ENCODE peak calls at places on chromosomes 16 and 17, in nine cellular contexts. One of them, this sample, is unnamed.

GRCh38 chr16:66070140-66070887 is 296.2 kb upstream of the CDH5 start:
- DNase-seq in AG08395: peak; percentile 31
- DNase-seq in ureter: peak; percentile 85
- DNase-seq in Calu3: no peak
- DNase-seq in astrocyte of the spinal cord: peak; percentile 33
- DNase-seq in fibroblast of the aortic adventitia: peak; percentile 93
- DNase-seq in stimulated activated CD4-positive, alpha-beta T cell treated with anti-CD3 and anti-CD28 coated beads, TNF-alpha, amount 100 ng/mL, for 4 hours: no peak
- DNase-seq in activated effector memory CD4-positive, alpha-beta T cell treated with anti-CD3 and anti-CD28 coated beads, Interleukin-2, amount 50 U/mL, for 16 hours: no peak
- DNase-seq in aorta: no peak
- DNase-seq in this sample: no peak

GRCh38 chr17:79280822-79281572 is 206.4 kb downstream of the ENGASE start:
- DNase-seq in AG08395: no peak
- DNase-seq in ureter: no peak
- DNase-seq in Calu3: no peak
- DNase-seq in astrocyte of the spinal cord: no peak
- DNase-seq in fibroblast of the aortic adventitia: no peak
- DNase-seq in stimulated activated CD4-positive, alpha-beta T cell treated with anti-CD3 and anti-CD28 coated beads, TNF-alpha, amount 100 ng/mL, for 4 hours: no peak
- DNase-seq in activated effector memory CD4-positive, alpha-beta T cell treated with anti-CD3 and anti-CD28 coated beads, Interleukin-2, amount 50 U/mL, for 16 hours: no peak
- DNase-seq in aorta: no peak
- DNase-seq in this sample: no peak

GRCh38 chr17:33889079-33889478 is 366.0 kb upstream of the CCL2 start:
- DNase-seq in AG08395: no peak
- DNase-seq in ureter: no peak
- DNase-seq in Calu3: no peak
- DNase-seq in astrocyte of the spinal cord: no peak
- DNase-seq in fibroblast of the aortic adventitia: no peak
- DNase-seq in stimulated activated CD4-positive, alpha-beta T cell treated with anti-CD3 and anti-CD28 coated beads, TNF-alpha, amount 100 ng/mL, for 4 hours: no peak
- DNase-seq in activated effector memory CD4-positive, alpha-beta T cell treated with anti-CD3 and anti-CD28 coated beads, Interleukin-2, amount 50 U/mL, for 16 hours: no peak
- DNase-seq in aorta: no peak
- DNase-seq in this sample: no peak

GRCh38 chr16:7910116-7910515 is 577.5 kb downstream of the RBFOX1 start:
- DNase-seq in AG08395: no peak
- DNase-seq in ureter: no peak
- DNase-seq in Calu3: no peak
- DNase-seq in astrocyte of the spinal cord: no peak
- DNase-seq in fibroblast of the aortic adventitia: no peak
- DNase-seq in stimulated activated CD4-positive, alpha-beta T cell treated with anti-CD3 and anti-CD28 coated beads, TNF-alpha, amount 100 ng/mL, for 4 hours: no peak
- DNase-seq in activated effector memory CD4-positive, alpha-beta T cell treated with anti-CD3 and anti-CD28 coated beads, Interleukin-2, amount 50 U/mL, for 16 hours: no peak
- DNase-seq in aorta: no peak
- DNase-seq in this sample: no peak

GRCh38 chr16:12898556-12898955 is 2.8 kb upstream of the SHISA9 start:
- DNase-seq in AG08395: no peak
- DNase-seq in ureter: no peak
- DNase-seq in Calu3: no peak
- DNase-seq in astrocyte of the spinal cord: no peak
- DNase-seq in fibroblast of the aortic adventitia: no peak
- DNase-seq in stimulated activated CD4-positive, alpha-beta T cell treated with anti-CD3 and anti-CD28 coated beads, TNF-alpha, amount 100 ng/mL, for 4 hours: no peak
- DNase-seq in activated effector memory CD4-positive, alpha-beta T cell treated with anti-CD3 and anti-CD28 coated beads, Interleukin-2, amount 50 U/mL, for 16 hours: no peak
- DNase-seq in aorta: no peak
- DNase-seq in this sample: no peak

GRCh38 chr17:10316986-10317834 is 55.6 kb downstream of the MYH13 start:
- DNase-seq in AG08395: peak; percentile 72
- DNase-seq in ureter: peak; percentile 58
- DNase-seq in Calu3: no peak
- DNase-seq in astrocyte of the spinal cord: peak; percentile 3
- DNase-seq in fibroblast of the aortic adventitia: peak; percentile 54
- DNase-seq in stimulated activated CD4-positive, alpha-beta T cell treated with anti-CD3 and anti-CD28 coated beads, TNF-alpha, amount 100 ng/mL, for 4 hours: no peak
- DNase-seq in activated effector memory CD4-positive, alpha-beta T cell treated with anti-CD3 and anti-CD28 coated beads, Interleukin-2, amount 50 U/mL, for 16 hours: no peak
- DNase-seq in aorta: peak; percentile 87
- DNase-seq in this sample: peak; percentile 17

GRCh38 chr16:30958164-30959083 is 870 bp downstream of the SETD1A start:
- DNase-seq in AG08395: no peak
- DNase-seq in ureter: peak; percentile 59
- DNase-seq in Calu3: peak; percentile 76
- DNase-seq in astrocyte of the spinal cord: peak; percentile 40
- DNase-seq in fibroblast of the aortic adventitia: peak; percentile 48
- DNase-seq in stimulated activated CD4-positive, alpha-beta T cell treated with anti-CD3 and anti-CD28 coated beads, TNF-alpha, amount 100 ng/mL, for 4 hours: no peak
- DNase-seq in activated effector memory CD4-positive, alpha-beta T cell treated with anti-CD3 and anti-CD28 coated beads, Interleukin-2, amount 50 U/mL, for 16 hours: no peak
- DNase-seq in aorta: peak; percentile 88
- DNase-seq in this sample: peak; percentile 48

GRCh38 chr17:7460850-7461660 is 16.2 kb downstream of the CHRNB1 start:
- DNase-seq in AG08395: no peak
- DNase-seq in ureter: no peak
- DNase-seq in Calu3: no peak
- DNase-seq in astrocyte of the spinal cord: no peak
- DNase-seq in fibroblast of the aortic adventitia: no peak
- DNase-seq in stimulated activated CD4-positive, alpha-beta T cell treated with anti-CD3 and anti-CD28 coated beads, TNF-alpha, amount 100 ng/mL, for 4 hours: no peak
- DNase-seq in activated effector memory CD4-positive, alpha-beta T cell treated with anti-CD3 and anti-CD28 coated beads, Interleukin-2, amount 50 U/mL, for 16 hours: no peak
- DNase-seq in aorta: no peak
- DNase-seq in this sample: no peak

GRCh38 chr17:75152971-75153853 is 1.1 kb downstream of the JPT1 start:
- DNase-seq in AG08395: peak; percentile 29
- DNase-seq in ureter: no peak
- DNase-seq in Calu3: peak; percentile 58
- DNase-seq in astrocyte of the spinal cord: peak; percentile 29
- DNase-seq in fibroblast of the aortic adventitia: no peak
- DNase-seq in stimulated activated CD4-positive, alpha-beta T cell treated with anti-CD3 and anti-CD28 coated beads, TNF-alpha, amount 100 ng/mL, for 4 hours: no peak
- DNase-seq in activated effector memory CD4-positive, alpha-beta T cell treated with anti-CD3 and anti-CD28 coated beads, Interleukin-2, amount 50 U/mL, for 16 hours: peak; percentile 74
- DNase-seq in aorta: peak; percentile 53
- DNase-seq in this sample: no peak

GRCh38 chr16:49838361-49838638 is 17.6 kb downstream of the ZNF423 start:
- DNase-seq in AG08395: no peak
- DNase-seq in ureter: no peak
- DNase-seq in Calu3: no peak
- DNase-seq in astrocyte of the spinal cord: no peak
- DNase-seq in fibroblast of the aortic adventitia: no peak
- DNase-seq in stimulated activated CD4-positive, alpha-beta T cell treated with anti-CD3 and anti-CD28 coated beads, TNF-alpha, amount 100 ng/mL, for 4 hours: no peak
- DNase-seq in activated effector memory CD4-positive, alpha-beta T cell treated with anti-CD3 and anti-CD28 coated beads, Interleukin-2, amount 50 U/mL, for 16 hours: no peak
- DNase-seq in aorta: no peak
- DNase-seq in this sample: no peak

GRCh38 chr17:81249233-81250040 is 10.3 kb downstream of the NDUFAF8 start:
- DNase-seq in AG08395: no peak
- DNase-seq in ureter: no peak
- DNase-seq in Calu3: no peak
- DNase-seq in astrocyte of the spinal cord: no peak
- DNase-seq in fibroblast of the aortic adventitia: no peak
- DNase-seq in stimulated activated CD4-positive, alpha-beta T cell treated with anti-CD3 and anti-CD28 coated beads, TNF-alpha, amount 100 ng/mL, for 4 hours: no peak
- DNase-seq in activated effector memory CD4-positive, alpha-beta T cell treated with anti-CD3 and anti-CD28 coated beads, Interleukin-2, amount 50 U/mL, for 16 hours: no peak
- DNase-seq in aorta: no peak
- DNase-seq in this sample: no peak

GRCh38 chr16:24589997-24590396 is 50.6 kb downstream of the RBBP6 start:
- DNase-seq in AG08395: no peak
- DNase-seq in ureter: no peak
- DNase-seq in Calu3: no peak
- DNase-seq in astrocyte of the spinal cord: no peak
- DNase-seq in fibroblast of the aortic adventitia: no peak
- DNase-seq in stimulated activated CD4-positive, alpha-beta T cell treated with anti-CD3 and anti-CD28 coated beads, TNF-alpha, amount 100 ng/mL, for 4 hours: no peak
- DNase-seq in activated effector memory CD4-positive, alpha-beta T cell treated with anti-CD3 and anti-CD28 coated beads, Interleukin-2, amount 50 U/mL, for 16 hours: no peak
- DNase-seq in aorta: no peak
- DNase-seq in this sample: no peak

GRCh38 chr17:55705847-55706246 is 16.8 kb downstream of the TMEM100 start:
- DNase-seq in AG08395: no peak
- DNase-seq in ureter: no peak
- DNase-seq in Calu3: no peak
- DNase-seq in astrocyte of the spinal cord: no peak
- DNase-seq in fibroblast of the aortic adventitia: no peak
- DNase-seq in stimulated activated CD4-positive, alpha-beta T cell treated with anti-CD3 and anti-CD28 coated beads, TNF-alpha, amount 100 ng/mL, for 4 hours: no peak
- DNase-seq in activated effector memory CD4-positive, alpha-beta T cell treated with anti-CD3 and anti-CD28 coated beads, Interleukin-2, amount 50 U/mL, for 16 hours: no peak
- DNase-seq in aorta: no peak
- DNase-seq in this sample: no peak

GRCh38 chr16:50474138-50474537 is 74.1 kb upstream of the NKD1 start:
- DNase-seq in AG08395: no peak
- DNase-seq in ureter: no peak
- DNase-seq in Calu3: no peak
- DNase-seq in astrocyte of the spinal cord: no peak
- DNase-seq in fibroblast of the aortic adventitia: no peak
- DNase-seq in stimulated activated CD4-positive, alpha-beta T cell treated with anti-CD3 and anti-CD28 coated beads, TNF-alpha, amount 100 ng/mL, for 4 hours: no peak
- DNase-seq in activated effector memory CD4-positive, alpha-beta T cell treated with anti-CD3 and anti-CD28 coated beads, Interleukin-2, amount 50 U/mL, for 16 hours: peak; percentile 60
- DNase-seq in aorta: no peak
- DNase-seq in this sample: no peak

GRCh38 chr17:80829166-80829813 is 162.4 kb upstream of the CHMP6 start:
- DNase-seq in AG08395: no peak
- DNase-seq in ureter: no peak
- DNase-seq in Calu3: no peak
- DNase-seq in astrocyte of the spinal cord: no peak
- DNase-seq in fibroblast of the aortic adventitia: no peak
- DNase-seq in stimulated activated CD4-positive, alpha-beta T cell treated with anti-CD3 and anti-CD28 coated beads, TNF-alpha, amount 100 ng/mL, for 4 hours: no peak
- DNase-seq in activated effector memory CD4-positive, alpha-beta T cell treated with anti-CD3 and anti-CD28 coated beads, Interleukin-2, amount 50 U/mL, for 16 hours: no peak
- DNase-seq in aorta: peak; percentile 55
- DNase-seq in this sample: no peak

GRCh38 chr16:71788578-71788977 is 20.1 kb downstream of the AP1G1 start:
- DNase-seq in AG08395: no peak
- DNase-seq in ureter: no peak
- DNase-seq in Calu3: no peak
- DNase-seq in astrocyte of the spinal cord: no peak
- DNase-seq in fibroblast of the aortic adventitia: no peak
- DNase-seq in stimulated activated CD4-positive, alpha-beta T cell treated with anti-CD3 and anti-CD28 coated beads, TNF-alpha, amount 100 ng/mL, for 4 hours: no peak
- DNase-seq in activated effector memory CD4-positive, alpha-beta T cell treated with anti-CD3 and anti-CD28 coated beads, Interleukin-2, amount 50 U/mL, for 16 hours: no peak
- DNase-seq in aorta: no peak
- DNase-seq in this sample: no peak

GRCh38 chr17:31631759-31632158 is 227.3 kb downstream of the COPRS start:
- DNase-seq in AG08395: peak; percentile 13
- DNase-seq in ureter: no peak
- DNase-seq in Calu3: no peak
- DNase-seq in astrocyte of the spinal cord: no peak
- DNase-seq in fibroblast of the aortic adventitia: no peak
- DNase-seq in stimulated activated CD4-positive, alpha-beta T cell treated with anti-CD3 and anti-CD28 coated beads, TNF-alpha, amount 100 ng/mL, for 4 hours: no peak
- DNase-seq in activated effector memory CD4-positive, alpha-beta T cell treated with anti-CD3 and anti-CD28 coated beads, Interleukin-2, amount 50 U/mL, for 16 hours: no peak
- DNase-seq in aorta: no peak
- DNase-seq in this sample: no peak

GRCh38 chr16:27973678-27974077 is 89.8 kb downstream of the GSG1L start:
- DNase-seq in AG08395: no peak
- DNase-seq in ureter: no peak
- DNase-seq in Calu3: no peak
- DNase-seq in astrocyte of the spinal cord: no peak
- DNase-seq in fibroblast of the aortic adventitia: no peak
- DNase-seq in stimulated activated CD4-positive, alpha-beta T cell treated with anti-CD3 and anti-CD28 coated beads, TNF-alpha, amount 100 ng/mL, for 4 hours: no peak
- DNase-seq in activated effector memory CD4-positive, alpha-beta T cell treated with anti-CD3 and anti-CD28 coated beads, Interleukin-2, amount 50 U/mL, for 16 hours: no peak
- DNase-seq in aorta: no peak
- DNase-seq in this sample: no peak

GRCh38 chr17:77365584-77366186 is 224.9 kb downstream of the SEC14L1 start:
- DNase-seq in AG08395: peak; percentile 82
- DNase-seq in ureter: no peak
- DNase-seq in Calu3: peak; percentile 72
- DNase-seq in astrocyte of the spinal cord: peak; percentile 92
- DNase-seq in fibroblast of the aortic adventitia: peak; percentile 84
- DNase-seq in stimulated activated CD4-positive, alpha-beta T cell treated with anti-CD3 and anti-CD28 coated beads, TNF-alpha, amount 100 ng/mL, for 4 hours: no peak
- DNase-seq in activated effector memory CD4-positive, alpha-beta T cell treated with anti-CD3 and anti-CD28 coated beads, Interleukin-2, amount 50 U/mL, for 16 hours: peak; percentile 76
- DNase-seq in aorta: peak; percentile 92
- DNase-seq in this sample: peak; percentile 59

GRCh38 chr17:68587026-68587425 is 14.1 kb downstream of the FAM20A start:
- DNase-seq in AG08395: no peak
- DNase-seq in ureter: no peak
- DNase-seq in Calu3: no peak
- DNase-seq in astrocyte of the spinal cord: no peak
- DNase-seq in fibroblast of the aortic adventitia: no peak
- DNase-seq in stimulated activated CD4-positive, alpha-beta T cell treated with anti-CD3 and anti-CD28 coated beads, TNF-alpha, amount 100 ng/mL, for 4 hours: no peak
- DNase-seq in activated effector memory CD4-positive, alpha-beta T cell treated with anti-CD3 and anti-CD28 coated beads, Interleukin-2, amount 50 U/mL, for 16 hours: no peak
- DNase-seq in aorta: no peak
- DNase-seq in this sample: no peak

GRCh38 chr17:69802045-69802740 is 272.8 kb upstream of the KCNJ16 start:
- DNase-seq in AG08395: no peak
- DNase-seq in ureter: no peak
- DNase-seq in Calu3: no peak
- DNase-seq in astrocyte of the spinal cord: no peak
- DNase-seq in fibroblast of the aortic adventitia: no peak
- DNase-seq in stimulated activated CD4-positive, alpha-beta T cell treated with anti-CD3 and anti-CD28 coated beads, TNF-alpha, amount 100 ng/mL, for 4 hours: no peak
- DNase-seq in activated effector memory CD4-positive, alpha-beta T cell treated with anti-CD3 and anti-CD28 coated beads, Interleukin-2, amount 50 U/mL, for 16 hours: no peak
- DNase-seq in aorta: no peak
- DNase-seq in this sample: no peak

GRCh38 chr17:80025140-80025539 is 10.5 kb downstream of the TBC1D16 start:
- DNase-seq in AG08395: no peak
- DNase-seq in ureter: no peak
- DNase-seq in Calu3: no peak
- DNase-seq in astrocyte of the spinal cord: no peak
- DNase-seq in fibroblast of the aortic adventitia: no peak
- DNase-seq in stimulated activated CD4-positive, alpha-beta T cell treated with anti-CD3 and anti-CD28 coated beads, TNF-alpha, amount 100 ng/mL, for 4 hours: no peak
- DNase-seq in activated effector memory CD4-positive, alpha-beta T cell treated with anti-CD3 and anti-CD28 coated beads, Interleukin-2, amount 50 U/mL, for 16 hours: no peak
- DNase-seq in aorta: peak; percentile 63
- DNase-seq in this sample: no peak

This sample was measured in occipital lobe.